ENCODE peak calls at places on chromosomes 11 and 22, in seven cellular contexts. X is AG08396; W is activated CD8-positive, alpha-beta memory T cell treated with anti-CD3 and anti-CD28 coated beads, Interleukin-2, amount 10 ng/mL, durations not matched to agents 7 days and 5 days; R is stomach; V is NCI-H446; K is Right ventricle myocardium superior; L is kidney. H is an unnamed sample.

GRCh38 chr22:43263645-43264514 is 76.9 kb upstream of the TTLL12 start:
- DNase-seq in X (no peak), W (peak; percentile 96), R (peak; percentile 74), V (no peak), K (peak; percentile 69), L (peak; percentile 90), H (no peak)

GRCh38 chr22:32720924-32721323 is 80.6 kb upstream of the TIMP3 start:
- DNase-seq in X (no peak), W (no peak), R (no peak), V (no peak), K (no peak), L (no peak), H (no peak)

GRCh38 chr11:121292503-121293275 is at the start of gene SC5D:
- DNase-seq in X (peak; percentile 98), W (peak; percentile 96), R (peak; percentile 96), V (peak; percentile 97), K (peak; percentile 98), L (peak; percentile 98), H (peak; percentile 98)

GRCh38 chr22:38758276-38758945 is 2.6 kb upstream of the SUN2 start:
- DNase-seq in X (no peak), W (peak; percentile 68), R (no peak), V (no peak), K (no peak), L (peak; percentile 65), H (no peak)

GRCh38 chr11:46333129-46333947 is 13.9 kb upstream of the DGKZ start:
- DNase-seq in X (peak; percentile 52), W (no peak), R (no peak), V (no peak), K (no peak), L (no peak), H (no peak)

GRCh38 chr11:70544774-70545625 is 146.7 kb downstream of the CTTN start:
- DNase-seq in X (peak; percentile 82), W (no peak), R (no peak), V (no peak), K (no peak), L (peak; percentile 65), H (no peak)

GRCh38 chr11:60343094-60343704 is 16.1 kb downstream of the MS4A6E start:
- DNase-seq in X (no peak), W (no peak), R (no peak), V (peak; percentile 31), K (no peak), L (no peak), H (no peak)

GRCh38 chr11:11155962-11156815 is 196.9 kb downstream of the CSNK2A3 start:
- DNase-seq in X (peak; percentile 17), W (peak; percentile 52), R (no peak), V (no peak), K (no peak), L (no peak), H (no peak)

GRCh38 chr11:1831338-1832180 is 3.2 kb upstream of the SYT8 start:
- DNase-seq in X (no peak), W (no peak), R (no peak), V (no peak), K (peak; percentile 33), L (peak; percentile 68), H (no peak)

GRCh38 chr11:2114430-2115241 is 24.6 kb downstream of the IGF2 start:
- DNase-seq in X (no peak), W (no peak), R (no peak), V (no peak), K (peak; percentile 37), L (peak; percentile 68), H (no peak)

GRCh38 chr11:62603072-62603408 is 1.4 kb upstream of the MTA2 start:
- DNase-seq in X (no peak), W (no peak), R (no peak), V (no peak), K (peak; percentile 54), L (peak; percentile 77), H (no peak)